ENCODE peak calls at places on chromosomes 11 and 22, in five cellular contexts. One of them, this sample, is unnamed.

GRCh38 chr11:6201486-6201885 is 2.5 kb downstream of the OR52W1 start:
- DNase-seq in non-pigmented ciliary epithelial cell: no peak
- DNase-seq in uterus: no peak
- DNase-seq in stimulated activated CD4-positive, alpha-beta T cell treated with anti-CD3 and anti-CD28 coated beads, Interleukin-1b, Interleukin-23, amount 100 ng/mL, for 4 hours: no peak
- DNase-seq in midbrain: no peak
- DNase-seq in this sample: no peak

GRCh38 chr11:82978422-82979099 is 77.0 kb downstream of the DDIAS start:
- DNase-seq in non-pigmented ciliary epithelial cell: peak; percentile 66
- DNase-seq in uterus: no peak
- DNase-seq in stimulated activated CD4-positive, alpha-beta T cell treated with anti-CD3 and anti-CD28 coated beads, Interleukin-1b, Interleukin-23, amount 100 ng/mL, for 4 hours: no peak
- DNase-seq in midbrain: no peak
- DNase-seq in this sample: no peak

GRCh38 chr11:74816664-74817063 is 68.0 kb downstream of the RNF169 start:
- DNase-seq in non-pigmented ciliary epithelial cell: no peak
- DNase-seq in uterus: no peak
- DNase-seq in stimulated activated CD4-positive, alpha-beta T cell treated with anti-CD3 and anti-CD28 coated beads, Interleukin-1b, Interleukin-23, amount 100 ng/mL, for 4 hours: no peak
- DNase-seq in midbrain: no peak
- DNase-seq in this sample: no peak

GRCh38 chr11:62905286-62905685 is 15.9 kb downstream of the CHRM1 start:
- DNase-seq in non-pigmented ciliary epithelial cell: no peak
- DNase-seq in uterus: no peak
- DNase-seq in stimulated activated CD4-positive, alpha-beta T cell treated with anti-CD3 and anti-CD28 coated beads, Interleukin-1b, Interleukin-23, amount 100 ng/mL, for 4 hours: no peak
- DNase-seq in midbrain: no peak
- DNase-seq in this sample: no peak

GRCh38 chr22:50483977-50484853 is 2.4 kb upstream of the MIOX start:
- DNase-seq in non-pigmented ciliary epithelial cell: no peak
- DNase-seq in uterus: no peak
- DNase-seq in stimulated activated CD4-positive, alpha-beta T cell treated with anti-CD3 and anti-CD28 coated beads, Interleukin-1b, Interleukin-23, amount 100 ng/mL, for 4 hours: no peak
- DNase-seq in midbrain: no peak
- DNase-seq in this sample: no peak

GRCh38 chr22:24201681-24202590 is 20.6 kb downstream of the SUSD2 start:
- DNase-seq in non-pigmented ciliary epithelial cell: no peak
- DNase-seq in uterus: no peak
- DNase-seq in stimulated activated CD4-positive, alpha-beta T cell treated with anti-CD3 and anti-CD28 coated beads, Interleukin-1b, Interleukin-23, amount 100 ng/mL, for 4 hours: no peak
- DNase-seq in midbrain: no peak
- DNase-seq in this sample: no peak

GRCh38 chr11:61700221-61700620 is 20.0 kb downstream of the DAGLA start:
- DNase-seq in non-pigmented ciliary epithelial cell: no peak
- DNase-seq in uterus: peak; percentile 51
- DNase-seq in stimulated activated CD4-positive, alpha-beta T cell treated with anti-CD3 and anti-CD28 coated beads, Interleukin-1b, Interleukin-23, amount 100 ng/mL, for 4 hours: no peak
- DNase-seq in midbrain: no peak
- DNase-seq in this sample: no peak

GRCh38 chr11:59106363-59107336 is at the start of gene FAM111B:
- DNase-seq in non-pigmented ciliary epithelial cell: peak; percentile 54
- DNase-seq in uterus: peak; percentile 83
- DNase-seq in stimulated activated CD4-positive, alpha-beta T cell treated with anti-CD3 and anti-CD28 coated beads, Interleukin-1b, Interleukin-23, amount 100 ng/mL, for 4 hours: peak; percentile 31
- DNase-seq in midbrain: peak; percentile 78
- DNase-seq in this sample: peak; percentile 48

GRCh38 chr11:72173291-72173690 is 18.6 kb upstream of the FOLR1 start:
- DNase-seq in non-pigmented ciliary epithelial cell: no peak
- DNase-seq in uterus: no peak
- DNase-seq in stimulated activated CD4-positive, alpha-beta T cell treated with anti-CD3 and anti-CD28 coated beads, Interleukin-1b, Interleukin-23, amount 100 ng/mL, for 4 hours: no peak
- DNase-seq in midbrain: no peak
- DNase-seq in this sample: no peak

GRCh38 chr11:46916251-46916650 is 2.1 kb downstream of the LRP4 start:
- DNase-seq in non-pigmented ciliary epithelial cell: no peak
- DNase-seq in uterus: no peak
- DNase-seq in stimulated activated CD4-positive, alpha-beta T cell treated with anti-CD3 and anti-CD28 coated beads, Interleukin-1b, Interleukin-23, amount 100 ng/mL, for 4 hours: no peak
- DNase-seq in midbrain: no peak
- DNase-seq in this sample: no peak

GRCh38 chr11:88402192-88402715 is 64.7 kb upstream of the CTSC start:
- DNase-seq in non-pigmented ciliary epithelial cell: peak; percentile 81
- DNase-seq in uterus: no peak
- DNase-seq in stimulated activated CD4-positive, alpha-beta T cell treated with anti-CD3 and anti-CD28 coated beads, Interleukin-1b, Interleukin-23, amount 100 ng/mL, for 4 hours: no peak
- DNase-seq in midbrain: no peak
- DNase-seq in this sample: no peak

GRCh38 chr11:94866231-94866827 is 98.2 kb downstream of the AMOTL1 start:
- DNase-seq in non-pigmented ciliary epithelial cell: no peak
- DNase-seq in uterus: no peak
- DNase-seq in stimulated activated CD4-positive, alpha-beta T cell treated with anti-CD3 and anti-CD28 coated beads, Interleukin-1b, Interleukin-23, amount 100 ng/mL, for 4 hours: no peak
- DNase-seq in midbrain: no peak
- DNase-seq in this sample: no peak